ENCODE peak calls at places on chromosomes 11 and 22, in four cellular contexts. U, M, J and C are unnamed samples.

GRCh38 chr22:20569059-20570058 is 61.9 kb downstream of the MED15 start:
- DNase-seq in M (no peak), J (peak; percentile 75), U (no peak), C (no peak)

GRCh38 chr22:40397436-40397835 is 27.0 kb downstream of the SGSM3 start:
- DNase-seq in M (no peak), U (no peak), J (no peak), C (no peak)

GRCh38 chr11:36075053-36075452 is 131.2 kb downstream of the LDLRAD3 start:
- DNase-seq in U (no peak), M (no peak), J (no peak), C (no peak)

GRCh38 chr22:39628563-39629080 is 58.1 kb downstream of the CACNA1I start:
- DNase-seq in J (no peak), U (no peak), M (no peak), C (no peak)

GRCh38 chr11:130124096-130124495 is 35.5 kb upstream of the ST14 start:
- DNase-seq in U (no peak), J (peak; percentile 70), M (no peak), C (no peak)

GRCh38 chr11:57643802-57644201 is 5.9 kb downstream of the YPEL4 start:
- DNase-seq in M (no peak), U (no peak), J (no peak), C (no peak)

GRCh38 chr22:39932918-39933649 is 27.1 kb upstream of the TMA7B start:
- DNase-seq in U (no peak), J (peak; percentile 22), M (peak; percentile 38), C (no peak)

GRCh38 chr22:37792494-37792893 is 15.2 kb upstream of the GCAT start:
- DNase-seq in J (no peak), U (no peak), M (no peak), C (no peak)

GRCh38 chr11:8717876-8718753 is 35.5 kb downstream of the RPL27A start:
- DNase-seq in J (peak; percentile 56), U (no peak), M (no peak), C (no peak)

GRCh38 chr11:14454861-14455632 is 44.6 kb downstream of the COPB1 start:
- DNase-seq in M (no peak), J (peak; percentile 37), U (peak; percentile 39), C (no peak)

GRCh38 chr22:23696326-23696851 is 5.6 kb downstream of the RGL4 start:
- DNase-seq in U (no peak), M (no peak), J (no peak), C (no peak)

GRCh38 chr22:41240377-41241132 is at the start of gene CHADL:
- DNase-seq in M (no peak), J (no peak), U (peak; percentile 72), C (peak; percentile 99)

GRCh38 chr11:70016666-70017347 is 61.3 kb upstream of the ANO1 start:
- DNase-seq in M (peak; percentile 9), J (no peak), U (no peak), C (no peak)

GRCh38 chr11:113270080-113270479 is 44.3 kb upstream of the TTC12 start:
- DNase-seq in J (no peak), U (no peak), M (no peak), C (no peak)

GRCh38 chr11:35035894-35036408 is 103.0 kb upstream of the CD44 start:
- DNase-seq in J (no peak), M (no peak), U (no peak), C (no peak)

GRCh38 chr11:103110406-103110805 is 1.2 kb downstream of the DYNC2H1 start:
- DNase-seq in U (no peak), M (no peak), J (peak; percentile 12), C (no peak)

GRCh38 chr11:76083563-76084451 is 122.5 kb downstream of the WNT11 start:
- DNase-seq in M (no peak), U (no peak), J (no peak), C (no peak)

GRCh38 chr11:20388096-20389055 is 860 bp downstream of the PRMT3 start:
- DNase-seq in J (no peak), M (peak; percentile 31), U (no peak), C (no peak)

GRCh38 chr11:96486890-96487633 is 97.2 kb downstream of the JRKL start:
- DNase-seq in U (no peak), J (peak; percentile 49), M (peak; percentile 27), C (no peak)

DNA sequence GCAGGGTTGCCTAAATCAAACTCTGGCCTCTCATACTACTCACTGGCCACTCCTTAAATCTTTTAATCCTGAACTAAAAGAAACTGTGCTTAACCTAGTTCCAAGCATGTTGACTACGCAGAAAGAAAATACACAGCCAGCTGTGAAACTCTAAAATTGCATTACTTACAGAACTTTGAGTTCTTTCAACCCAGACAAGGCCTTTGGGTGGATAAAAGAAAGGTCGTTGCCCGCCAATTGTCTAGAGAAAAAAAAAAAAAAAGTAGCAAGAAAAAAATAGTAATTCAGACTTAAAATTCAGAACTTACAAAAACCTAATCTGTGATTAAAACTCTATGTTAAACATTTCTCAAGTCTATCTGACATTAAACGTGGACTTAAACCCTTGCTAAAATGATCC is 29.3 kb upstream of the CCDC34 start:
- DNase-seq in U (no peak), M (no peak), J (no peak), C (no peak)
- H3K27ac ChIP-seq in U (peak overlapping the region; percentile 77), M (no peak overlapping the region), J (peak overlapping the region; percentile 90), C (no peak overlapping the region)

GRCh38 chr11:67418476-67419281 is 3.2 kb downstream of the CARNS1 start:
- DNase-seq in U (no peak), M (peak; percentile 43), J (no peak), C (peak; percentile 28)
- H3K27ac ChIP-seq in U (no peak overlapping the region), M (peak overlapping the region; percentile 3), J (no peak overlapping the region), C (peak overlapping the region; percentile 99)

GRCh38 chr22:27490080-27490479 is 311.5 kb downstream of the MN1 start:
- DNase-seq in M (no peak), J (no peak), U (no peak), C (no peak)
- H3K27ac ChIP-seq in M (no peak overlapping the region), J (peak overlapping the region; percentile 80), U (no peak overlapping the region), C (no peak overlapping the region)

DNA sequence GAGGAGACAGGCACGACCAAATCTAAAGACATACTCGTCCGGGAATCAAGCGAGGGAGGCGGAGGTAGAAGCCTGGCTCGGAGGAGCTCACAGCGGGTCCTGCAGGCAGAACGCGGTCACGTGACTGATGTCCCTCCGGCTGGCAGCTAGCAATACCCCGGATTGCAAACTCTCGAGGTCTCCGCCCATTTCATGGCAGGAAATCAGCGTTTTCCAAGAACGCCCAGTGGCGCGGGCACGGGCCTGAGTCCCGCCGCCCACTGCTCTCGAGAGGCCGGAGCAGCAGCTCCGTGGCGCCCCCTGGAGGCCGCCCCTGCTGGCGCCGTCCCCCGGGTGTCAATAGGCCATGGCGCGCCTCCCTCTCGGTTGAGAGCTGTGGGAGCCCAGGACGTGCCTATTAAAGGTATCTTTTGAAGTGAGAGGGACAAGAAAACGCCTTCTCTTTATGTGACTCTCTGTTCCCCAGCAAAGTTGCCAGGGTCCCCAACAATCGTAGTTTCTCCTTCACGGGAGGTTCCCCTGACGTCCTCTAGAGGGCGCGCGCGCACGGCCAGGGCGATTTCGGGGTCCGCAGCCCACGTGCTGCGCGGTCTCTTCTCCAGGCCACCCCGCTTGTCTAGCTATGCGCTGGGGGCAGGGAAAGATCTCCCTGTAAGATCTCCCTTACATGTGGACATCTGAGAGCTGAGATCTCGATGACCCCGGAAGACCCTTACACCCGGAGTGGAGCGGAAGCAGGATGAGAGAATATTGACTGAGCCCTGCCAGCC is 37.3 kb upstream of the RBFOX2 start:
- DNase-seq in U (peak; percentile 91), M (peak; percentile 79), J (peak; percentile 92), C (peak; percentile 87)
- H3K27ac ChIP-seq in U (peak overlapping the region; percentile 62), M (peak overlapping the region; percentile 56), J (peak overlapping the region; percentile 92), C (peak overlapping the region; percentile 83)

DNA sequence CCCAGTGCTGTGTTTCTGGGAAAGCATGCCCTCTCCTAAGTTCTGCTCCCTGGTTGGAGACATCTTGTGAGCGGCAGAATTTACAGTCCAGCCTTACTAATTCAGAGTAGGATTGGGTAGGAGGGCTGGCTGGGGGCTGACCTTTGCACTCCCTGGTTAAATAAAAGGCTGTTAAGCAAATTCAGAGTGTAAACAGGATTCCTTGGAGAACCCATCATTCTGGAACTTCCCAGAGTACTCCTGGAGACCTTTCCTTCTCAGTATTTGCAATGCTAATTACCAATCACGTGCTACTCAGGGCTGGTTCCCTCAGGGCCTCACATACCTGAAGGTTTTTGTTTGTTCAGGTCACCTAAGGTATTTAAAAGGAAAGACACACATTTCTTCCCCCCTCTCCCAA is 340.2 kb downstream of the TBC1D22A start:
- DNase-seq in U (no peak), M (no peak), J (peak; percentile 10), C (no peak)
- H3K27ac ChIP-seq in U (no peak overlapping the region), M (no peak overlapping the region), J (no peak overlapping the region), C (no peak overlapping the region)

DNA sequence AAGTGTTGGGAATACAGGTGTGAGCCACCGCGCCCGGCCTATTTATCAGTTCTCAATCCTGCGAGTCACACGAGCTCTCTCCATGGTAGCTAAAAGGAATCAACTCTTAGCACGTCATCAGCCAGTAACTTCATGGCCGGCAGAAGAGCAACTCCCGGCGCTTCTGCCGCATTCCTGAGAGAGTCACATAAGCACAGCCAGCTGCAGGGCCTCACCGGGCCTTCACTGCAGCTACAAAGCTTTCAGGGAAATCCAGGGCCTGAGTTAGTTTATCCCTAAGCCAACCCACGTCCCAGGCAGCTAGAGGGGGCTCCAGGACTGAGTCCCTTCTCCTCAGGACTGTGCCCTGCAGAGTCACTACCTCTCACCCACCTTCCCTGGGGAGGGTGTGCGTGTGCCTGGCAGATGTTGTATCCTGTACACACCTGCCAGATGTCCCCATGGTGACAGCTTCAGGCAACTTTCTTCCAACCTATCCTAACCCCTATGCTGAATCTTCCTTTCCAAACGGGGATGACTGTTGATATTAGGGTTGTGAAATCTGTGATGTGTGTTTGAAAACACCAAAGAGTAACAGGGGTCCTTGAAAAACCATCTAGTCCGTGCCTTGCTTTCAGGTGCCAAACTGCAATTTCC is 45.9 kb upstream of the ARFGAP3 start:
- DNase-seq in M (no peak), J (no peak), U (no peak), C (no peak)
- H3K27ac ChIP-seq in M (no peak overlapping the region), J (no peak overlapping the region), U (no peak overlapping the region), C (no peak overlapping the region)

GRCh38 chr22:48921411-48921903 is 906.2 kb downstream of the BRD1 start:
- DNase-seq in J (no peak), M (no peak), U (no peak), C (no peak)
- H3K27ac ChIP-seq in J (no peak overlapping the region), M (no peak overlapping the region), U (no peak overlapping the region), C (peak overlapping the region; percentile 99)

GRCh38 chr11:110433393-110434333 is 3.9 kb downstream of the FDX1 start:
- DNase-seq in U (peak; percentile 39), J (peak; percentile 16), M (peak; percentile 50), C (no peak)

GRCh38 chr11:110432713-110433392 is 3.1 kb downstream of the FDX1 start:
- DNase-seq in U (peak; percentile 57), J (peak; percentile 17), M (no peak), C (no peak)

GRCh38 chr11:110429614-110430266 is at the start of gene FDX1:
- DNase-seq in U (peak; percentile 88), M (peak; percentile 85), J (peak; percentile 73), C (peak; percentile 74)

GRCh38 chr11:110430267-110431211 is 791 bp downstream of the FDX1 start:
- DNase-seq in M (peak; percentile 27), U (no peak), J (no peak), C (peak; percentile 50)

GRCh38 chr11:110431212-110432073 is 1.7 kb downstream of the FDX1 start:
- DNase-seq in U (peak; percentile 9), J (no peak), M (peak; percentile 56), C (no peak)
- H3K27ac ChIP-seq in U (no peak overlapping the region), J (peak overlapping the region; percentile 96), M (peak overlapping the region; percentile 60), C (no peak overlapping the region)

GRCh38 chr11:92643827-92644226 is 325.6 kb upstream of the MTNR1B start:
- DNase-seq in J (no peak), U (no peak), M (no peak), C (no peak)
- H3K27ac ChIP-seq in J (no peak overlapping the region), U (no peak overlapping the region), M (no peak overlapping the region), C (no peak overlapping the region)